ENCODE peak calls at places on chromosomes 5 and 9, in four cellular contexts. Z, P, Q and T are unnamed samples.

GRCh38 chr5:126477681-126478117 is 54.5 kb downstream of the GRAMD2B start:
- DNase-seq in Q (no peak), P (no peak), Z (no peak), T (no peak)

GRCh38 chr5:180636016-180636402 is 13.4 kb downstream of the FLT4 start:
- DNase-seq in Q (no peak), P (no peak), Z (no peak), T (no peak)

GRCh38 chr5:178581621-178582020 is 8.6 kb downstream of the COL23A1 start:
- DNase-seq in P (no peak), Q (no peak), Z (no peak), T (no peak)

GRCh38 chr5:73942783-73943182 is 316.8 kb downstream of the ARHGEF28 start:
- DNase-seq in Q (no peak), Z (no peak), P (no peak), T (no peak)

GRCh38 chr9:131732061-131732526 is 7.8 kb downstream of the RAPGEF1 start:
- DNase-seq in P (peak; percentile 59), Q (no peak), Z (no peak), T (no peak)

GRCh38 chr9:124354364-124355031 is 60.7 kb downstream of the PSMB7 start:
- DNase-seq in P (no peak), Z (no peak), Q (no peak), T (no peak)

GRCh38 chr5:11619339-11620028 is 284.8 kb downstream of the CTNND2 start:
- DNase-seq in P (peak; percentile 61), Q (no peak), Z (no peak), T (no peak)

GRCh38 chr9:101626295-101626694 is 31.5 kb upstream of the PPP3R2 start:
- DNase-seq in Z (no peak), P (no peak), Q (no peak), T (no peak)

GRCh38 chr9:71791875-71792274 is 23.6 kb upstream of the CEMIP2 start:
- DNase-seq in Q (no peak), Z (no peak), P (no peak), T (no peak)

GRCh38 chr5:38267372-38267771 is 9.0 kb downstream of the EGFLAM start:
- DNase-seq in Z (no peak), Q (no peak), P (no peak), T (no peak)

GRCh38 chr9:33466565-33467495 is 6.9 kb downstream of the NOL6 start:
- DNase-seq in Z (peak; percentile 67), Q (no peak), P (peak; percentile 19), T (peak; percentile 96)

GRCh38 chr5:153618857-153619256 is 128.4 kb downstream of the GRIA1 start:
- DNase-seq in P (no peak), Q (no peak), Z (peak; percentile 15), T (no peak)

GRCh38 chr5:102795546-102795945 is 40.4 kb downstream of the PAM start:
- DNase-seq in P (no peak), Q (no peak), Z (no peak), T (no peak)

GRCh38 chr5:176994460-176995121 is 12.0 kb downstream of the UIMC1 start:
- DNase-seq in P (peak; percentile 87), Z (peak; percentile 41), Q (peak; percentile 77), T (no peak)

GRCh38 chr9:91589101-91589553 is 165.5 kb upstream of the NFIL3 start:
- DNase-seq in Q (peak; percentile 1), Z (no peak), P (no peak), T (no peak)

GRCh38 chr9:20511680-20512079 is 110.6 kb downstream of the MLLT3 start:
- DNase-seq in Q (no peak), P (no peak), Z (no peak), T (no peak)

GRCh38 chr9:98854206-98854756 is 46.8 kb downstream of the GALNT12 start:
- DNase-seq in Q (no peak), P (no peak), Z (no peak), T (no peak)

GRCh38 chr9:98851730-98852462 is 44.4 kb downstream of the GALNT12 start:
- DNase-seq in P (no peak), Z (no peak), Q (no peak), T (no peak)

GRCh38 chr9:98850851-98851729 is 43.6 kb downstream of the GALNT12 start:
- DNase-seq in Z (peak; percentile 69), Q (no peak), P (no peak), T (no peak)

GRCh38 chr9:98852961-98853360 is 45.5 kb downstream of the GALNT12 start:
- DNase-seq in Q (no peak), Z (no peak), P (no peak), T (no peak)

GRCh38 chr9:98852463-98852735 is 44.9 kb downstream of the GALNT12 start:
- DNase-seq in P (no peak), Q (no peak), Z (no peak), T (no peak)
- TF ChIP-seq BRCA1 in P (no peak), Q (no peak), Z (no peak), T (no peak)

GRCh38 chr5:132629230-132629944 is 28.6 kb upstream of the IL13 start:
- DNase-seq in Q (no peak), P (no peak), Z (no peak), T (no peak)

GRCh38 chr5:132627470-132627869 is 30.5 kb upstream of the IL13 start:
- DNase-seq in Q (no peak), P (no peak), Z (no peak), T (no peak)

DNA sequence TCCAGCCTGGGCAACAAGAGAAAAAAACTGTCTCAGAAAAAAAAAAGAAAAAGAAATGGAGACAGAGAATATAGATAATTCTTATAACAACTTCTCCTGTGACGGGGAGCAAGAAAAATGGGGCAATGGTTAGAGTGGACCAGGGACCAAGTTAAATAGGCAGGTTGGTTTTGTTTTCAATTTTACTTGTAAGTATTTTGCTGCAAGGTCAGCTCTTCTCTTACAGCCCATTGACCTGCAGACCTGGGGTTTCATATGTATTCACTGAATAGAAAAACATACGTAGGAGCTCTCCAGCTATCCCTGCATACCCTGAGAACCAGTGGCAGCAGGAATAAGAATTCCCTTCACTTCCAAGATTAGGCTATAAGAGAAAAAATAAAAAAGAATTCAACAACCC is 29.2 kb upstream of the IL13 start:
- DNase-seq in Q (no peak), Z (no peak), P (no peak), T (no peak)
- TF ChIP-seq BRCA1 in Q (no peak), Z (no peak), P (no peak), T (no peak)

GRCh38 chr9:122950263-122950662 is 9.4 kb downstream of the RABGAP1 start:
- DNase-seq in Q (no peak), P (no peak), Z (no peak), T (no peak)
- TF ChIP-seq BRCA1 in Q (no peak), P (no peak), Z (no peak), T (no peak)

GRCh38 chr9:137276757-137277328 is 683 bp upstream of the TOR4A start:
- DNase-seq in P (peak; percentile 76), Q (no peak), Z (peak; percentile 80), T (no peak)

GRCh38 chr9:137278913-137279711 is 1.6 kb downstream of the TOR4A start:
- DNase-seq in Q (no peak), Z (no peak), P (no peak), T (no peak)

GRCh38 chr9:137275937-137276756 is 1.4 kb upstream of the TOR4A start:
- DNase-seq in P (no peak), Z (no peak), Q (no peak), T (no peak)

GRCh38 chr9:137278061-137278912 is 761 bp downstream of the TOR4A start:
- DNase-seq in Z (peak; percentile 64), Q (no peak), P (no peak), T (no peak)

GRCh38 chr9:137277329-137278041 is at the start of gene TOR4A:
- DNase-seq in Z (peak; percentile 90), P (peak; percentile 94), Q (peak; percentile 42), T (peak; percentile 86)
- TF ChIP-seq BRCA1 in Z (no peak), P (peak; percentile 50), Q (no peak), T (no peak)

DNA sequence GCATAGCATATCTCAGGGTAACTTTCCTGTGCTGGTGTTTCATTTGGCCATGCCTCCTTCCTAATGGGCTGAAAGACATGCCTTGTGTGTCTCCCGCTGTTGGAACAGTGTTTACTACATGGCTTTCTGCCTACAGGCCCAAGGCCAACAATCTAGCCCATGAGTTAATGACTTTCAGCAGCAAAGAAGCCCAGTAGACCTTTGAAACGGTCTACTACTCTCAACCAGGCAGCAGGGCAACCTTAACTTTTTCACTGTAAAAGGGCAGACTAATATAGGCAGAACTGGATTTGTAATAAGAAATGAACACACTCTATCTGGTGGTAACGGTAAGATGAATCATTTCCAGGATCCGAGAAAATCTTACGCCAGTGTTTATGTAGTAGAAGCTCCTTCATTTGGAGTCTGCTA is 21.0 kb downstream of the C5orf15 start:
- DNase-seq in P (no peak), Z (no peak), Q (no peak), T (no peak)
- TF ChIP-seq BRCA1 in P (no peak), Z (no peak), Q (no peak), T (no peak)

DNA sequence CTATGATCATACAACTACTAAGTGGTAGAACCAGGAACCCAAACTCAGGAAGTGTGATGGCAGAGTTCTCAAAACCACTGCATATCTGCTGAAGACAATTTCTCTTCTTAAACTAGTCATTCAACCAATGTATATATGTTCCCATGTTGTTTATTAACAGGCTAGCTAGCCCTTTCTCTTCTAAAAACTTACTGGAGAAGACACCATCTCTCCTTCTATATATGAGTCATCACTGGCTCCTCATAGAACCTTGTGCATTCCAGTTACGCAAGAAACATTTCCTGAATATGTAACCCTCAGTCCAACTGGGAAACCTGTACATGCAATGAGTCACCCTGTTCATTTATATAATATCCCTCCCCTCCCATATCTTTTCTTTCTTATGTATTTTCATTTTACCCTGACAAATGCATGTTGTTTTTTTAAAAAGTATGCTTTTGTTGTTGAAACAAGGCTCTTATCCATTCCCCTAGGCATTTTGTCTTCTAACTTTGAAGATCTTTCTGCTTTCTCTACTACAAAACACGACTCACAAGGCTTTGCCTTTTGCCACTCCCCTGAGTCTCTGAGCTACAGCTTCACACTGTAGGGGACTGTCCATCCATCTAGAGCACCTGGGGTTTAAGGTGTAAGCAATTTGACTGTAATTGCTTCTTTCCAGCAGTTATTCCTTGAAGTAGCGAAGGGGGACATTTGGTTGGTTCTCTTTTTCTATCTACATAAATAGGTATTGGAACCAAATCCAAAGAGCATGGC is 119.5 kb downstream of the ANXA1 start:
- DNase-seq in Q (no peak), Z (no peak), P (peak; percentile 75), T (no peak)
- TF ChIP-seq BRCA1 in Q (no peak), Z (no peak), P (no peak), T (no peak)

GRCh38 chr5:348726-349125 is 27.2 kb downstream of the AHRR start:
- DNase-seq in Z (no peak), Q (no peak), P (no peak), T (no peak)

GRCh38 chr5:345404-346195 is 24.1 kb downstream of the AHRR start:
- DNase-seq in Q (no peak), P (no peak), Z (no peak), T (no peak)

GRCh38 chr5:346229-346935 is 24.9 kb downstream of the AHRR start:
- DNase-seq in Q (no peak), Z (no peak), P (no peak), T (no peak)

GRCh38 chr5:350355-350754 is 28.8 kb downstream of the AHRR start:
- DNase-seq in Q (no peak), Z (peak; percentile 26), P (peak; percentile 9), T (peak; percentile 81)

GRCh38 chr5:347712-348284 is 26.3 kb downstream of the AHRR start:
- DNase-seq in P (no peak), Z (no peak), Q (no peak), T (no peak)
- TF ChIP-seq BRCA1 in P (no peak), Z (no peak), Q (no peak), T (no peak)

GRCh38 chr9:113511856-113512761 is 48.6 kb downstream of the RGS3 start:
- DNase-seq in Q (peak; percentile 81), P (no peak), Z (no peak), T (no peak)
- TF ChIP-seq BRCA1 in Q (no peak), P (no peak), Z (no peak), T (no peak)